ENCODE peak calls at places on chromosomes 12 and 14, in five cellular contexts. Z is astrocyte, I is heart left ventricle, U is astrocyte of the cerebellum, M is HFFc6. A is an unnamed sample.

GRCh38 chr14:103628684-103629502 is at the start of gene KLC1:
- DNase-seq in M (peak), Z (peak), U (no peak), I (peak), A (peak)

GRCh38 chr14:49621114-49621881 is 699 bp downstream of the MGAT2 start:
- DNase-seq in I (peak), M (peak), Z (peak), U (peak), A (peak)

GRCh38 chr14:33788116-33788515 is 162.8 kb downstream of the EGLN3 start:
- DNase-seq in Z (no peak), U (no peak), M (no peak), I (no peak), A (no peak)

GRCh38 chr12:7206691-7207090 is 17.2 kb downstream of the PEX5 start:
- DNase-seq in Z (no peak), I (no peak), M (no peak), U (no peak), A (no peak)

GRCh38 chr12:47377414-47378221 is 297.9 kb upstream of the AMIGO2 start:
- DNase-seq in Z (peak), U (peak), M (peak), I (peak), A (no peak)

GRCh38 chr14:75906680-75907280 is 75.0 kb downstream of the TGFB3 start:
- DNase-seq in U (peak), M (peak), I (no peak), Z (peak), A (peak)

GRCh38 chr12:31518680-31519227 is 72.2 kb downstream of the DENND5B start:
- DNase-seq in Z (peak), I (no peak), U (peak), M (peak), A (no peak)

GRCh38 chr14:49203676-49204075 is 382.5 kb downstream of the RPS29 start:
- DNase-seq in M (no peak), Z (no peak), U (no peak), I (no peak), A (no peak)

GRCh38 chr14:92328664-92329255 is 5.8 kb downstream of the SLC24A4 start:
- DNase-seq in M (no peak), Z (no peak), I (no peak), U (no peak), A (no peak)

GRCh38 chr14:73173092-73173735 is 36.9 kb downstream of the PSEN1 start:
- DNase-seq in M (peak), I (no peak), Z (peak), U (peak), A (peak)

GRCh38 chr14:43887523-43887922 is 619.6 kb downstream of the FSCB start:
- DNase-seq in U (no peak), M (no peak), Z (no peak), I (no peak), A (no peak)

GRCh38 chr12:59808317-59808910 is 212.6 kb downstream of the SLC16A7 start:
- DNase-seq in M (peak), Z (peak), I (no peak), U (peak), A (peak)

GRCh38 chr14:38003746-38004609 is 203.7 kb upstream of the SSTR1 start:
- DNase-seq in U (no peak), M (no peak), I (no peak), Z (no peak), A (no peak)

GRCh38 chr12:122189626-122190475 is 6.9 kb downstream of the LRRC43 start:
- DNase-seq in I (no peak), U (no peak), Z (no peak), M (no peak), A (no peak)

GRCh38 chr12:107461222-107461980 is 224.2 kb upstream of the PWP1 start:
- DNase-seq in M (peak), U (peak), Z (peak), I (no peak), A (no peak)

GRCh38 chr12:64672925-64673409 is 62.7 kb downstream of the RASSF3 start:
- DNase-seq in I (peak), U (no peak), M (no peak), Z (peak), A (no peak)

GRCh38 chr14:77130386-77130785 is 11.2 kb downstream of the ZDHHC22 start:
- DNase-seq in M (no peak), U (no peak), Z (no peak), I (no peak), A (peak)

GRCh38 chr12:94609917-94610443 is 40.4 kb downstream of the TMCC3 start:
- DNase-seq in Z (no peak), M (no peak), U (no peak), I (no peak), A (no peak)

GRCh38 chr12:71438670-71439361 is 782 bp upstream of the LGR5 start:
- DNase-seq in M (no peak), U (no peak), Z (no peak), I (no peak), A (peak)

GRCh38 chr12:113142173-113142885 is 6.8 kb upstream of the RASAL1 start:
- DNase-seq in M (no peak), I (peak), Z (no peak), U (no peak), A (no peak)

GRCh38 chr12:26736563-26737486 is 96.2 kb downstream of the ITPR2 start:
- DNase-seq in Z (peak), I (no peak), M (peak), U (no peak), A (no peak)

GRCh38 chr12:26737487-26738030 is 95.4 kb downstream of the ITPR2 start:
- DNase-seq in M (no peak), Z (no peak), U (no peak), I (no peak), A (no peak)

GRCh38 chr12:26734510-26735248 is 98.3 kb downstream of the ITPR2 start:
- DNase-seq in U (no peak), I (no peak), Z (no peak), M (no peak), A (no peak)

GRCh38 chr12:26732010-26732908 is 100.7 kb downstream of the ITPR2 start:
- DNase-seq in M (no peak), Z (no peak), U (no peak), I (no peak), A (peak)

GRCh38 chr12:26735249-26735639 is 97.8 kb downstream of the ITPR2 start:
- DNase-seq in I (no peak), Z (no peak), M (no peak), U (no peak), A (no peak)
- TF ChIP-seq CTCF in I (no peak), Z (no peak), M (no peak), U (no peak), A (no peak)

DNA sequence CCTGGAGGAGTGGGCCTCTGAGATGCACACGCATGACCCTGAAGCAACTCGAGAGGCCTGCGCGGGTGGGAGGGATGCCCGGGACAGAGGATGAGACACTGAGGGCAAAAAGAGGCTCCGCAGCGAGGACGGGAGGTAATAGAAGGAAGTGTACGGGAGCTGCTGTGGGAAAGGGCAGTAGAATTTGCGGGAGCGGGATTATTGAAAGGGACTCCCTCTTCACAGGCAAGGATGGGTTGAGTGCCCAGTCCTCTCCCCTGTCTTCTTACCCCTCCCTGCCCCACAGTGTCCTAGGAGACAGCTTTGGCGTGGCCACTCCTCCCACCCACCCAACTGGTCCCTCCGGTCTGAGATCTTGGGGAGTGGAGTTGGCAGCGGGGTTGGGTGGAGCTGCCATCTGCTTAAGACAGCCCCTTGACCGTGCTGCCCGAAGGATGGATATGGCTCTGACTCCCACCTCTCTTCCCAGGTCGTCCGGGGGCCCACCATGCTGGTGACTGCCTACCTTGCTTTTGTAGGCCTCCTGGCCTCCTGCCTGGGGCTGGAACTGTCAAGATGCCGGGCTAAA is 15.7 kb upstream of the ESPL1 start:
- DNase-seq in M (no peak), U (no peak), I (no peak), Z (no peak), A (no peak)
- TF ChIP-seq CTCF in M (no peak), U (no peak), I (no peak), Z (no peak), A (no peak)

GRCh38 chr14:68306934-68307758 is 485.7 kb downstream of the ZFP36L1 start:
- DNase-seq in I (no peak), U (no peak), M (no peak), Z (peak), A (no peak)

GRCh38 chr14:68309631-68310030 is 483.2 kb downstream of the ZFP36L1 start:
- DNase-seq in M (no peak), Z (no peak), I (no peak), U (no peak), A (no peak)

GRCh38 chr14:68307769-68308168 is 485.1 kb downstream of the ZFP36L1 start:
- DNase-seq in Z (no peak), M (no peak), U (no peak), I (no peak), A (no peak)

GRCh38 chr14:68308695-68309094 is 484.2 kb downstream of the ZFP36L1 start:
- DNase-seq in I (no peak), Z (no peak), U (no peak), M (no peak), A (no peak)

GRCh38 chr14:68309121-68309520 is 483.7 kb downstream of the ZFP36L1 start:
- DNase-seq in I (no peak), U (no peak), Z (no peak), M (no peak), A (no peak)
- TF ChIP-seq CTCF in I (no peak), U (no peak), Z (no peak), M (no peak), A (no peak)

GRCh38 chr12:115979851-115980250 is 297.6 kb downstream of the MED13L start:
- DNase-seq in U (no peak), M (no peak), I (no peak), Z (no peak), A (no peak)

GRCh38 chr12:115984607-115985006 is 292.9 kb downstream of the MED13L start:
- DNase-seq in M (no peak), I (no peak), U (no peak), Z (no peak), A (no peak)

GRCh38 chr12:115979351-115979750 is 298.1 kb downstream of the MED13L start:
- DNase-seq in I (no peak), U (no peak), Z (no peak), M (no peak), A (no peak)

GRCh38 chr12:115980339-115980738 is 297.2 kb downstream of the MED13L start:
- DNase-seq in Z (no peak), M (no peak), I (no peak), U (no peak), A (no peak)

GRCh38 chr12:115983226-115983798 is 294.2 kb downstream of the MED13L start:
- DNase-seq in Z (no peak), U (no peak), M (no peak), I (no peak), A (no peak)
- TF ChIP-seq CTCF in Z (no peak), U (peak), M (peak), I (peak), A (peak)

DNA sequence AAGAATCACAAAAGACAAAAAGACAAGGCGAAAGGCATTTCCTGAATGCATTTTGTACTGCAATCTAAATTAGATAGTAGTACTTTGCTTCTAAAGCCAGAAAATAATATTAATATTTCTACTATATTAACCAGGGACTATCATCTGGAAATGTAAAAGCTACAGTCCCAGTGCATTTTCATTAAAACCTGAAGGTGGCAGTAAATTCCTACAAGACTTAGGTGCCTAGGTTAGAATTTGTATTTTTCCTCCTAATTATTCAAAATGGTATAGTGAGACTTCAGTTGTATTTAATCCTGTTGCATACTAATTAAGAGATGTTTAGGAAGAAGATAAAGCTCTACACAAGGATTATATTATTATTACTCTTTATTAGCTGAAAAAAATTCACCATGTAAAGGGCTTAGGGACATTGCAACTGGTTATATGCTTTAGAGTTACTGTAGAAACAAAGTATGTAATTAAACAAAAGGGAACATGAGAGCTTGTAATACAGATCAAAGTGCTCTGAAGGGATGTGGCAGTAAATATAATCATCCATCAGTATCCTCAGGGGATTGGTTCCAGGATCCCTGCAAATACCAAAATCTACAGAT is 53.6 kb downstream of the BRMS1L start:
- DNase-seq in U (no peak), M (no peak), I (no peak), Z (peak), A (peak)
- TF ChIP-seq CTCF in U (peak), M (peak), I (peak), Z (peak), A (peak)

GRCh38 chr12:110109837-110110535 is 14.2 kb upstream of the IFT81 start:
- DNase-seq in U (no peak), I (no peak), M (no peak), Z (no peak), A (no peak)

GRCh38 chr12:110111476-110112334 is 12.5 kb upstream of the IFT81 start:
- DNase-seq in Z (no peak), U (no peak), I (no peak), M (no peak), A (no peak)

GRCh38 chr12:110107369-110108281 is 16.5 kb upstream of the IFT81 start:
- DNase-seq in I (no peak), M (peak), Z (peak), U (peak), A (no peak)

GRCh38 chr12:110108309-110109036 is 15.7 kb upstream of the IFT81 start:
- DNase-seq in I (no peak), M (no peak), U (no peak), Z (no peak), A (no peak)

DNA sequence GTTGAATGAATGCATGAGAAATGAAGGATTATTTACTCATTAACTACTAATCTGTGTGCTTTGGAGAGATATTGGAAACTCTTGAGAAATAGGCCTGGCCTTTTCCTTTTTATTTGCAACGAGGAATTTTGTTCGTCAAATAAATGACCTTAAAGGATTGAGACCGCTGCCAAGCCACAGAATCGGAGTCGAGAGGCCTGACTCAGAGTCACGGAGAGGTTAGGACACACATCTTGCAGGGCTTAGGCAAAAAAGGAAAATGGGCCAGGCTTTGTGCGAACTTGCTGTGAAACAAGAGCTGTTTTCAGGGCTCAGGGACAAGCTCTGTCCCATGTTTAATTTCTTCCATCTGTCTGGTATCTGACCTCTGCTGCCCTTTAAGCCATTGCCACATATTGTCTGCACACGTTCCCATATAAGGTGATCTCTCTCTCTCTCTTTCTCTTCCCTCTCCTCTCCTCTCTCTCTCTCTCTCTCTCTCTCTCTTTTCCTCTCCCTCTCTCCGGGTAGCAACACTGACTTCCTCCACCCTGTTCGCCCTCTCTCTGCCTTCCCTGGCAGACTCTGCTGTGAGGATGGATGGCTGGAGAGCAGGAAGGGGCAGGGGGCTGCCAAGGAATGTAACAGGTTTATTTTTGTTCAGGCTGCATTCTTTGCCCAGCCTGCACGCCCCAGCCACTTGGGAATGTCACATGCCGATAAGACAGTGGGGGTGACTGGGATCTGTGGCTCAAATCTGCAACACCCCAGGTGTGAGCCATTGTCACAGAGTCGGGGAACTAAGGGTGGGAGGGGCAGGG is 14.9 kb upstream of the IFT81 start:
- DNase-seq in U (peak), M (peak), I (peak), Z (peak), A (no peak)
- TF ChIP-seq CTCF in U (no peak), M (no peak), I (no peak), Z (no peak), A (no peak)

GRCh38 chr12:10213168-10214130 is 772 bp downstream of the GABARAPL1 start:
- DNase-seq in U (peak), I (peak), M (peak), Z (peak), A (peak)
- TF ChIP-seq CTCF in U (no peak), I (no peak), M (no peak), Z (no peak), A (no peak)

A was measured in GM13977.